ENCODE peak calls at places on chromosomes 3 and 15, in seven cellular contexts. A, E, M, X, J, W and U are unnamed samples.

GRCh38 chr3:62833538-62833937 is 41.7 kb downstream of the CADPS start:
- DNase-seq in A (no peak), E (no peak), M (no peak), X (no peak), J (no peak), W (no peak), U (no peak)

GRCh38 chr3:9111349-9112265 is 137.8 kb downstream of the SRGAP3 start:
- DNase-seq in A (no peak), E (peak; percentile 81), M (no peak), X (peak; percentile 50), J (peak; percentile 87), W (no peak), U (no peak)

GRCh38 chr3:194587438-194587931 is 45.7 kb downstream of the TMEM44 start:
- DNase-seq in A (peak; percentile 84), E (no peak), M (no peak), X (peak; percentile 38), J (no peak), W (no peak), U (no peak)

GRCh38 chr3:187445352-187445751 is 77.2 kb downstream of the RTP4 start:
- DNase-seq in A (no peak), E (no peak), M (no peak), X (no peak), J (peak; percentile 34), W (no peak), U (no peak)

GRCh38 chr15:26838742-26839460 is 28.0 kb upstream of the GABRA5 start:
- DNase-seq in A (no peak), E (no peak), M (no peak), X (no peak), J (no peak), W (no peak), U (no peak)

GRCh38 chr3:190167936-190168680 is 47.4 kb upstream of the P3H2 start:
- DNase-seq in A (no peak), E (no peak), M (no peak), X (no peak), J (no peak), W (no peak), U (no peak)

GRCh38 chr3:42489116-42489936 is 13.1 kb upstream of the VIPR1 start:
- DNase-seq in A (no peak), E (peak; percentile 48), M (no peak), X (no peak), J (no peak), W (no peak), U (no peak)

GRCh38 chr3:114775395-114775794 is 371.7 kb downstream of the ZBTB20 start:
- DNase-seq in A (peak; percentile 58), E (no peak), M (no peak), X (no peak), J (no peak), W (no peak), U (no peak)

GRCh38 chr3:12107071-12107713 is 51.5 kb downstream of the TIMP4 start:
- DNase-seq in A (no peak), E (no peak), M (no peak), X (no peak), J (no peak), W (no peak), U (no peak)

GRCh38 chr15:69557340-69558137 is 104.9 kb downstream of the RPLP1 start:
- DNase-seq in A (peak; percentile 94), E (no peak), M (no peak), X (peak; percentile 68), J (no peak), W (no peak), U (no peak)

GRCh38 chr3:49563040-49563578 is 8.8 kb downstream of the BSN start:
- DNase-seq in A (no peak), E (no peak), M (no peak), X (no peak), J (no peak), W (no peak), U (peak; percentile 44)

GRCh38 chr15:69244798-69245197 is 53.9 kb upstream of the PAQR5 start:
- DNase-seq in A (no peak), E (no peak), M (no peak), X (no peak), J (no peak), W (no peak), U (no peak)

GRCh38 chr3:185842241-185842640 is 17.4 kb upstream of the IGF2BP2 start:
- DNase-seq in A (no peak), E (no peak), M (no peak), X (no peak), J (no peak), W (no peak), U (no peak)

GRCh38 chr15:33292718-33293307 is 18.0 kb upstream of the RYR3 start:
- DNase-seq in A (peak; percentile 65), E (peak; percentile 66), M (no peak), X (peak; percentile 61), J (peak; percentile 34), W (peak; percentile 4), U (no peak)

GRCh38 chr3:32340039-32340438 is 51.6 kb upstream of the CMTM7 start:
- DNase-seq in A (peak; percentile 74), E (no peak), M (no peak), X (peak; percentile 26), J (no peak), W (no peak), U (no peak)

GRCh38 chr15:62509395-62509973 is 344.4 kb upstream of the C2CD4B start:
- DNase-seq in A (no peak), E (no peak), M (no peak), X (no peak), J (no peak), W (no peak), U (no peak)

GRCh38 chr3:126474498-126475410 is 937 bp downstream of the ZXDC start:
- DNase-seq in A (peak; percentile 41), E (peak; percentile 77), M (peak; percentile 89), X (peak; percentile 77), J (no peak), W (no peak), U (peak; percentile 86)

GRCh38 chr3:98733055-98733777 is 29.9 kb upstream of the ST3GAL6 start:
- DNase-seq in A (peak; percentile 30), E (peak; percentile 68), M (peak; percentile 78), X (peak; percentile 26), J (peak; percentile 41), W (no peak), U (peak; percentile 82)

GRCh38 chr3:65961733-65962132 is 77.0 kb downstream of the MAGI1 start:
- DNase-seq in A (no peak), E (no peak), M (no peak), X (no peak), J (no peak), W (no peak), U (no peak)

DNA sequence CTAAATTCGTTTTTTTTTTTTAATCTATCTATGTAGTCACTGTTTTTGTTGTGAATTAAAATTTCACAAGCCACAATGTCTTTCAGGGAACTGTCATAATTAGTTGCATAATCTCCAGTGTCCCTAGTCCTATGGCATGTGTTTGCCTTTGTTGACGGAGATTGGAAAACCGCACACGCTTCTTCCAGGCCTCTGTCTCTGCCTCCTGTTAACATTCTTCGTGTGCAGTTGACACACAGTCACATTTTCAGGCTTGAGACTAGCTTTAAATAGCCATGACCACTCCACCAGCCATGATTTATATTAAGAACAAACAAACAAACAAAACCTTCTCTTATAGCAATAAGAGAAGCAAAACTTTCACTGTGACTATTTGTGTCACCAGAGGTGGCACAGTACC is 139.8 kb downstream of the DUT start:
- DNase-seq in A (no peak), E (no peak), M (no peak), X (no peak), J (no peak), W (no peak), U (no peak)
- TF ChIP-seq CTCF in A (no peak), E (no peak), M (no peak), X (no peak), J (no peak), W (no peak), U (no peak)

DNA sequence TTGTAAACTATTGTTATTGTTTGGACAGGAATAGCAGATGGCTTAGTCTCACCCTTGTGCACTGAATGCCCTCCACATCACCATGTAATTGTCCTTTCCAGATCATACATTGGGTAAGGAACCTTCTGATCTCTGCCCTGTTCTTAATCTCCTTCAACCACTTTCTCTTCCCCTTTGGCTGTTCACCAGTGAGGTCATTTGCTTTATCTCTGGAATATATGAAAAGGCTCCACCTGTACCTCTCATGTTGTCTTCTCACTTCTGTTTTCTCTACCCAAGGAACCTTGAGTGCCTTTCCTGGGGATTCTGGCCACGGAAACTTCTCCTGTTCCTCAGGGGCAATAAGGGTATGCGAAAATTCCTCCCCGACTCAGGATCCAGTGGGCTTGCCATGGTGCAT is 28.5 kb downstream of the MCTP2 start:
- DNase-seq in A (no peak), E (no peak), M (no peak), X (no peak), J (no peak), W (no peak), U (no peak)
- H3K4me3 ChIP-seq in A (no peak overlapping the region), E (no peak overlapping the region), M (no peak overlapping the region), X (no peak overlapping the region), J (no peak overlapping the region), W (no peak overlapping the region), U (no peak overlapping the region)

GRCh38 chr15:83106994-83107840 is at the start of gene TM6SF1:
- DNase-seq in A (no peak), E (no peak), M (peak; percentile 78), X (no peak), J (no peak), W (no peak), U (peak; percentile 72)
- H3K27ac ChIP-seq in A (no peak within 1 kb of the TSS), E (peak within 1 kb of the TSS; percentile 52), M (no peak within 1 kb of the TSS), X (peak within 1 kb of the TSS; percentile 0), J (peak within 1 kb of the TSS; percentile 31), W (no peak within 1 kb of the TSS), U (peak within 1 kb of the TSS; percentile 87)

GRCh38 chr15:64095431-64095794 is 369 bp upstream of the SNX1 start:
- DNase-seq in A (no peak), E (no peak), M (no peak), X (no peak), J (no peak), W (no peak), U (no peak)

GRCh38 chr15:64092075-64092820 is 1.4 kb downstream of the CIAO2A start:
- DNase-seq in A (no peak), E (no peak), M (no peak), X (no peak), J (no peak), W (no peak), U (no peak)

GRCh38 chr15:64093627-64094417 is at the start of gene CIAO2A:
- DNase-seq in A (peak; percentile 99), E (peak; percentile 98), M (peak; percentile 97), X (peak; percentile 98), J (peak; percentile 96), W (peak; percentile 88), U (peak; percentile 94)

GRCh38 chr15:64090527-64090926 is 3.1 kb downstream of the CIAO2A start:
- DNase-seq in A (no peak), E (no peak), M (no peak), X (no peak), J (no peak), W (no peak), U (no peak)

DNA sequence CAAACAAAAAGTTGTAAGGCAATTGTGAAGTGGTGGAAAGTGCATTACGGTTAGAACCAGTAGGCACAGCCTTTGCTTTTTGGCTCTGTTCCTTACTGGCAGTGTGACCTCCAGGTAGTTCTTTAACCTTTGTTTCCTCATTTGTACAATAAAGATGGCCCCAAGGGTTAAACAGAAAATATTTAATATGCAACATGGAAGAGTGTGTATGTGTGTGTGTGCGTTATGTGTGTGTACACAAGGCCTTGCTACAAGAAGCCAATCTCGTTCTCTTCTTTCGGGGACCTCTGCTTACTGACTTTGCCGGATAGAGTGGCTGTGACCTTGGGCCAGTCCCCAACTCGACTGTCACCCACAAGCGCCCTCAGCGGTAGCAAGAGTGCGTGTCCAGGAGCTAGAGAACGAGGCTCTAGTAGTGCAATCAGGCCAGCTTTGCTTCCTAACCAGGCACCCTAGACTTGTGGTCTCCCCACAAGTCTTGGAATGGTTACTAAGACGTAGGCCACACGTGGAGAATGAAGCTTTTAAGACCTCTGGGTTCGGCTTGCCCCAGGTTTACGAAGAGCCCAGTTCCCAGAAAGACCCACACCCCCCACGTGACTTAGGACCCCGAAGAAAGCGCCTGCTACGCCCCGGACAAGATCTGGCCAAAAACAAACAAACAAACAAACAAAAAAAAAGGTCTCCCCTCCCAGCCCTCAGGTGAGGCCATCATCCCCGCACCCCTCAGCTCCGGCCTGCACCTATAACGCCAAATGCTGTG is 593 bp downstream of the CIAO2A start:
- DNase-seq in A (peak; percentile 61), E (no peak), M (no peak), X (peak; percentile 84), J (no peak), W (peak; percentile 16), U (no peak)
- TF ChIP-seq CTCF in A (no peak), E (no peak), M (no peak), X (no peak), J (no peak), W (no peak), U (no peak)